ENCODE peak calls at places on chromosomes 11 and 22, in nine cellular contexts. One of them, this sample, is unnamed.

GRCh38 chr11:60939828-60940227 is 12.1 kb downstream of the SLC15A3 start:
- DNase-seq in pancreas: no peak
- DNase-seq in left ventricle myocardium inferior: no peak
- DNase-seq in sigmoid colon: no peak
- DNase-seq in cardiac muscle cell: peak; percentile 60
- DNase-seq in MM.1S: no peak
- DNase-seq in esophagus muscularis mucosa: no peak
- DNase-seq in fibroblast of lung: no peak
- DNase-seq in WERI-Rb-1: no peak
- DNase-seq in this sample: no peak

GRCh38 chr22:19260804-19261203 is 30.7 kb downstream of the CLTCL1 start:
- DNase-seq in WERI-Rb-1: no peak
- DNase-seq in sigmoid colon: no peak
- DNase-seq in pancreas: no peak
- DNase-seq in MM.1S: no peak
- DNase-seq in esophagus muscularis mucosa: no peak
- DNase-seq in cardiac muscle cell: no peak
- DNase-seq in fibroblast of lung: no peak
- DNase-seq in left ventricle myocardium inferior: no peak
- DNase-seq in this sample: no peak

GRCh38 chr11:120066738-120067303 is 71.1 kb downstream of the TRIM29 start:
- DNase-seq in sigmoid colon: no peak
- DNase-seq in pancreas: no peak
- DNase-seq in left ventricle myocardium inferior: no peak
- DNase-seq in fibroblast of lung: no peak
- DNase-seq in esophagus muscularis mucosa: peak; percentile 57
- DNase-seq in cardiac muscle cell: no peak
- DNase-seq in WERI-Rb-1: no peak
- DNase-seq in MM.1S: no peak
- DNase-seq in this sample: no peak

GRCh38 chr11:126147268-126148111 is 64.0 kb downstream of the RPUSD4 start:
- DNase-seq in esophagus muscularis mucosa: no peak
- DNase-seq in MM.1S: no peak
- DNase-seq in sigmoid colon: peak; percentile 56
- DNase-seq in left ventricle myocardium inferior: no peak
- DNase-seq in cardiac muscle cell: no peak
- DNase-seq in WERI-Rb-1: no peak
- DNase-seq in fibroblast of lung: no peak
- DNase-seq in pancreas: no peak
- DNase-seq in this sample: no peak

GRCh38 chr11:44400431-44400830 is 90.5 kb upstream of the ALX4 start:
- DNase-seq in WERI-Rb-1: no peak
- DNase-seq in pancreas: no peak
- DNase-seq in fibroblast of lung: no peak
- DNase-seq in MM.1S: no peak
- DNase-seq in sigmoid colon: no peak
- DNase-seq in left ventricle myocardium inferior: no peak
- DNase-seq in cardiac muscle cell: no peak
- DNase-seq in esophagus muscularis mucosa: no peak
- DNase-seq in this sample: no peak

GRCh38 chr11:82814379-82814778 is 80.7 kb upstream of the FAM181B start:
- DNase-seq in MM.1S: no peak
- DNase-seq in esophagus muscularis mucosa: no peak
- DNase-seq in cardiac muscle cell: no peak
- DNase-seq in sigmoid colon: no peak
- DNase-seq in left ventricle myocardium inferior: no peak
- DNase-seq in WERI-Rb-1: peak; percentile 16
- DNase-seq in fibroblast of lung: no peak
- DNase-seq in pancreas: no peak
- DNase-seq in this sample: no peak

GRCh38 chr22:23383491-23384450 is 196.3 kb downstream of the IGLL1 start:
- DNase-seq in fibroblast of lung: no peak
- DNase-seq in WERI-Rb-1: peak; percentile 91
- DNase-seq in cardiac muscle cell: peak; percentile 43
- DNase-seq in esophagus muscularis mucosa: no peak
- DNase-seq in MM.1S: no peak
- DNase-seq in sigmoid colon: no peak
- DNase-seq in pancreas: no peak
- DNase-seq in left ventricle myocardium inferior: no peak
- DNase-seq in this sample: no peak

GRCh38 chr11:96338910-96339703 is 3.9 kb downstream of the MAML2 start:
- DNase-seq in MM.1S: peak; percentile 88
- DNase-seq in left ventricle myocardium inferior: peak; percentile 31
- DNase-seq in cardiac muscle cell: no peak
- DNase-seq in WERI-Rb-1: no peak
- DNase-seq in fibroblast of lung: peak; percentile 73
- DNase-seq in sigmoid colon: peak; percentile 72
- DNase-seq in pancreas: no peak
- DNase-seq in esophagus muscularis mucosa: no peak
- DNase-seq in this sample: peak; percentile 71

GRCh38 chr11:45879803-45880685 is 5.4 kb upstream of the MAPK8IP1 start:
- DNase-seq in cardiac muscle cell: no peak
- DNase-seq in left ventricle myocardium inferior: no peak
- DNase-seq in esophagus muscularis mucosa: no peak
- DNase-seq in MM.1S: no peak
- DNase-seq in pancreas: no peak
- DNase-seq in sigmoid colon: no peak
- DNase-seq in fibroblast of lung: no peak
- DNase-seq in WERI-Rb-1: no peak
- DNase-seq in this sample: no peak

GRCh38 chr11:65903068-65903481 is 2.9 kb upstream of the FOSL1 start:
- DNase-seq in left ventricle myocardium inferior: no peak
- DNase-seq in esophagus muscularis mucosa: no peak
- DNase-seq in MM.1S: no peak
- DNase-seq in pancreas: no peak
- DNase-seq in fibroblast of lung: peak; percentile 78
- DNase-seq in cardiac muscle cell: no peak
- DNase-seq in WERI-Rb-1: no peak
- DNase-seq in sigmoid colon: no peak
- DNase-seq in this sample: no peak

GRCh38 chr11:72524711-72525110 is 90.4 kb upstream of the CLPB start:
- DNase-seq in pancreas: no peak
- DNase-seq in MM.1S: no peak
- DNase-seq in WERI-Rb-1: no peak
- DNase-seq in fibroblast of lung: no peak
- DNase-seq in cardiac muscle cell: no peak
- DNase-seq in esophagus muscularis mucosa: no peak
- DNase-seq in sigmoid colon: no peak
- DNase-seq in left ventricle myocardium inferior: no peak
- DNase-seq in this sample: no peak

GRCh38 chr22:36563444-36563843 is 34.5 kb upstream of the EIF3D start:
- DNase-seq in sigmoid colon: no peak
- DNase-seq in pancreas: no peak
- DNase-seq in esophagus muscularis mucosa: no peak
- DNase-seq in MM.1S: no peak
- DNase-seq in cardiac muscle cell: no peak
- DNase-seq in WERI-Rb-1: no peak
- DNase-seq in fibroblast of lung: no peak
- DNase-seq in left ventricle myocardium inferior: no peak
- DNase-seq in this sample: no peak

DNA sequence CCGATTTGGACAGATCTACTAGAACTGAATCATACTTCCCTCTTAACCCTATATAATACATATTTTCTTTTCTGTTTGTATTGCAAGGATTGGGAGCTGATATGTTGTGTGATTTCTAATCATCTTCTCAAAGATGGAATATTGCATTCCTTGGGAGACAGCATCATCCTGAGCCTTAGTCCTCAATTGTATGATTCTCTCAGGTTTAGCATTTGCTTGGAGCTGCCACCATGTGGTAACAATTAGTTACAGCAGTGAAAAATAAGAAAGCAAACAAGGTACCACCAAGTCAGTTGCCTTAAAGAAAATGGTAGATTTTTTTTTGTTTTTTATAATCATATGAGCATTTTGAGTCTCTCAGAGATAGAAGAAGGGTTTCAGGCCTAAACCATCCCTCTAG is 11.9 kb downstream of the SNX19 start:
- DNase-seq in esophagus muscularis mucosa: no peak
- DNase-seq in pancreas: no peak
- DNase-seq in fibroblast of lung: peak; percentile 42
- DNase-seq in sigmoid colon: no peak
- DNase-seq in left ventricle myocardium inferior: no peak
- DNase-seq in cardiac muscle cell: no peak
- DNase-seq in WERI-Rb-1: no peak
- DNase-seq in MM.1S: peak; percentile 20
- DNase-seq in this sample: no peak
- TF ChIP-seq CTCF in esophagus muscularis mucosa: peak; percentile 41
- TF ChIP-seq CTCF in pancreas: no peak
- TF ChIP-seq CTCF in fibroblast of lung: peak; percentile 3
- TF ChIP-seq CTCF in sigmoid colon: no peak
- TF ChIP-seq CTCF in left ventricle myocardium inferior: peak; percentile 53
- TF ChIP-seq CTCF in cardiac muscle cell: peak; percentile 59
- TF ChIP-seq CTCF in WERI-Rb-1: peak; percentile 18
- TF ChIP-seq CTCF in MM.1S: peak; percentile 52
- TF ChIP-seq CTCF in this sample: peak; percentile 48

GRCh38 chr22:50610581-50610980 is 10.0 kb downstream of the MAPK8IP2 start:
- DNase-seq in left ventricle myocardium inferior: no peak
- DNase-seq in fibroblast of lung: no peak
- DNase-seq in MM.1S: no peak
- DNase-seq in sigmoid colon: no peak
- DNase-seq in pancreas: no peak
- DNase-seq in WERI-Rb-1: no peak
- DNase-seq in esophagus muscularis mucosa: no peak
- DNase-seq in cardiac muscle cell: no peak
- DNase-seq in this sample: no peak
- H3K27me3 ChIP-seq in left ventricle myocardium inferior: peaks cover 68% of the 10 kb centered on the region
- H3K27me3 ChIP-seq in fibroblast of lung: no peaks in the 10 kb centered on the region
- H3K27me3 ChIP-seq in MM.1S: peaks cover 83% of the 10 kb centered on the region
- H3K27me3 ChIP-seq in sigmoid colon: peaks cover 40% of the 10 kb centered on the region
- H3K27me3 ChIP-seq in pancreas: no peaks in the 10 kb centered on the region
- H3K27me3 ChIP-seq in WERI-Rb-1: no peaks in the 10 kb centered on the region
- H3K27me3 ChIP-seq in esophagus muscularis mucosa: no peaks in the 10 kb centered on the region
- H3K27me3 ChIP-seq in cardiac muscle cell: peaks cover 35% of the 10 kb centered on the region
- H3K27me3 ChIP-seq in this sample: peaks cover 2% of the 10 kb centered on the region

GRCh38 chr22:30575859-30576258 is 1.4 kb upstream of the GAL3ST1 start:
- DNase-seq in WERI-Rb-1: no peak
- DNase-seq in sigmoid colon: no peak
- DNase-seq in esophagus muscularis mucosa: no peak
- DNase-seq in cardiac muscle cell: no peak
- DNase-seq in MM.1S: no peak
- DNase-seq in fibroblast of lung: no peak
- DNase-seq in pancreas: peak; percentile 71
- DNase-seq in left ventricle myocardium inferior: no peak
- DNase-seq in this sample: no peak

GRCh38 chr22:30582051-30582450 is 7.6 kb upstream of the GAL3ST1 start:
- DNase-seq in WERI-Rb-1: no peak
- DNase-seq in fibroblast of lung: no peak
- DNase-seq in esophagus muscularis mucosa: no peak
- DNase-seq in left ventricle myocardium inferior: no peak
- DNase-seq in sigmoid colon: no peak
- DNase-seq in MM.1S: no peak
- DNase-seq in pancreas: no peak
- DNase-seq in cardiac muscle cell: no peak
- DNase-seq in this sample: no peak

GRCh38 chr22:30575011-30575671 is 676 bp upstream of the GAL3ST1 start:
- DNase-seq in cardiac muscle cell: no peak
- DNase-seq in WERI-Rb-1: peak; percentile 33
- DNase-seq in esophagus muscularis mucosa: no peak
- DNase-seq in pancreas: peak; percentile 63
- DNase-seq in left ventricle myocardium inferior: peak; percentile 30
- DNase-seq in sigmoid colon: no peak
- DNase-seq in fibroblast of lung: peak; percentile 75
- DNase-seq in MM.1S: no peak
- DNase-seq in this sample: no peak

GRCh38 chr22:30580896-30581295 is 6.4 kb upstream of the GAL3ST1 start:
- DNase-seq in fibroblast of lung: no peak
- DNase-seq in pancreas: no peak
- DNase-seq in WERI-Rb-1: no peak
- DNase-seq in cardiac muscle cell: no peak
- DNase-seq in MM.1S: no peak
- DNase-seq in left ventricle myocardium inferior: no peak
- DNase-seq in esophagus muscularis mucosa: no peak
- DNase-seq in sigmoid colon: no peak
- DNase-seq in this sample: no peak

DNA sequence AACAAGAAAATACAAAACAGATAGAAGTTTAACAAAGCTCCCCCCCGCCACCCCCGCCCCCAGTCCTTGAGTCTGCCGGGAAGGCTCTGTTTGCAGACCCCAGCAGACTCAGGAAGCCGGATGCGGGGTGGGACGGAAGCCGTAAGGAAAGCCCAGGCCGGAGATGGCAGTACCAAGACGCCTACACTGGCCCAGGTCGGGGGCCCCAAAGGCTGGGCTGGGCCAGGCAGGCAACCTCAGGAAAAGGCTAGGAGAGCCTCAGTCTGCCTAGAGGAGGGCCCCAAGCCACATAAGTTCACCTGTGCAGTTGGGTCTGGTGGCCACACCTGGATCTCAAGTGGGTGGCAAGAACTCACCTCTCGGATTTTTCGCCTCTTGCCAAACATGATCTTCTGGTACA is 4.0 kb upstream of the GAL3ST1 start:
- DNase-seq in fibroblast of lung: no peak
- DNase-seq in cardiac muscle cell: no peak
- DNase-seq in MM.1S: no peak
- DNase-seq in pancreas: no peak
- DNase-seq in WERI-Rb-1: no peak
- DNase-seq in left ventricle myocardium inferior: no peak
- DNase-seq in sigmoid colon: no peak
- DNase-seq in esophagus muscularis mucosa: no peak
- DNase-seq in this sample: no peak
- H3K4me3 ChIP-seq in fibroblast of lung: no peak overlapping the region
- H3K4me3 ChIP-seq in cardiac muscle cell: no peak overlapping the region
- H3K4me3 ChIP-seq in MM.1S: no peak overlapping the region
- H3K4me3 ChIP-seq in pancreas: no peak overlapping the region
- H3K4me3 ChIP-seq in WERI-Rb-1: no peak overlapping the region
- H3K4me3 ChIP-seq in left ventricle myocardium inferior: no peak overlapping the region
- H3K4me3 ChIP-seq in sigmoid colon: no peak overlapping the region
- H3K4me3 ChIP-seq in esophagus muscularis mucosa: no peak overlapping the region
- H3K4me3 ChIP-seq in this sample: no peak overlapping the region

DNA sequence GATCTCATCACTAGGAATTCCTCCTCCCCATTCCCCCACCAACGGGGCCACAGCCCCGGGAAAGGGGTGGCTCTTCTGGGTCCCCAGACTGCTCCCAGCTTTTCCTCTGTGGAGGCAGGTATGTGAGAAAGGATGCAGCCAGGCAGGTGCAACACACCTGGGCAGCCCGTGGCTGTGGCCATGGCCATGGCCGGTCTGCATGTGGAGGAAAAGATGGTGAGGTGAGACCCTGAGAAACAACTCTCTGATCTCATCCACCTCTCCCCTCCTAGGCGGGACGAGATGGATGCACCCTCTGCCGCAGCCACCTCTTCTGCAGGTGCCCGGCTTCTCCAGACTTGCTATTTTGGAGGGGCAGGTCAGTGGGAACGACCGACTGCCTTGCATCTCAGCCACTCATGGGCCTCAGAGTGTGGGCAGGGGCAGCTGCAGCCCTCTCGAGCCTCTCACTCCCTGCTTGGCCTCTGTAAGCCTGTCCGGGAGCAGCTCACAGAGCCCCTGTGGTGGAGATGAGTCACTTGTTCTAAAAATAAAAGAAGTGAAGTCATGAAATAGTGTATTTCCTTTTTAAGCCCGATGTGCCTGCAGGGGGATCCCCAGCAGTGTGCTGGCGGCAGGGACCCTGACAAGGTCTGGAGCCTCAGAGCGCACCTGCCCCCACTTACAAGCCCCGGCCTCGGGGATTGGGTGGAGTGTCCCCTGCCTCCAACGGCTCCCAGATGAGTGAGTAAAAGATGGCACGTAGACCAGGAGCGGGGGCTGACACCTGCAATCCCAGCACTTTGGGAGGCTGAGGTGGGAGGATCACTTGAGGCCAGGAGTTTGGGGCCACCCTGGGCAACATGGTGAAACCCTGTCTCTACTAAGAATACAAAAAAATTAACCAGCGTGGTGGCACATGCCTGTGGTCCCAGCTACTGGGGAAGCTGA is 10.7 kb downstream of the SMIM38 start:
- DNase-seq in left ventricle myocardium inferior: peak; percentile 30
- DNase-seq in pancreas: no peak
- DNase-seq in esophagus muscularis mucosa: no peak
- DNase-seq in cardiac muscle cell: peak; percentile 53
- DNase-seq in sigmoid colon: no peak
- DNase-seq in MM.1S: peak; percentile 91
- DNase-seq in WERI-Rb-1: peak; percentile 29
- DNase-seq in fibroblast of lung: peak; percentile 84
- DNase-seq in this sample: peak; percentile 83
- TF ChIP-seq CTCF in left ventricle myocardium inferior: no peak
- TF ChIP-seq CTCF in pancreas: no peak
- TF ChIP-seq CTCF in esophagus muscularis mucosa: no peak
- TF ChIP-seq CTCF in cardiac muscle cell: peak; percentile 30
- TF ChIP-seq CTCF in sigmoid colon: no peak
- TF ChIP-seq CTCF in MM.1S: no peak
- TF ChIP-seq CTCF in WERI-Rb-1: no peak
- TF ChIP-seq CTCF in fibroblast of lung: peak; percentile 26
- TF ChIP-seq CTCF in this sample: no peak